ENCODE peak calls at places on chromosome 1, in seven cellular contexts. F, A, D, G, N, X and M are unnamed samples.

GRCh38 chr1:84174051-84174556 is 30.0 kb downstream of the PRKACB start:
- DNase-seq in A (no peak), G (peak; percentile 97), N (no peak), F (no peak), X (no peak), D (no peak), M (peak; percentile 26)

GRCh38 chr1:202221911-202222909 is 28.6 kb downstream of the LGR6 start:
- DNase-seq in G (no peak), D (peak; percentile 63), N (no peak), F (no peak), X (no peak), A (no peak), M (no peak)

GRCh38 chr1:79259390-79260336 is 253.1 kb upstream of the ADGRL4 start:
- DNase-seq in A (no peak), N (no peak), F (peak; percentile 17), G (no peak), X (no peak), D (no peak), M (peak; percentile 45)

GRCh38 chr1:57623791-57624538 is 200.1 kb upstream of the DAB1 start:
- DNase-seq in X (no peak), A (no peak), G (no peak), D (no peak), N (no peak), F (no peak), M (no peak)

GRCh38 chr1:170674239-170674638 is 10.3 kb downstream of the PRRX1 start:
- DNase-seq in F (no peak), N (no peak), A (no peak), G (no peak), D (no peak), X (no peak), M (peak; percentile 85)

GRCh38 chr1:239898067-239898730 is 193.5 kb upstream of the FMN2 start:
- DNase-seq in D (peak; percentile 84), A (peak; percentile 81), G (peak; percentile 78), F (peak; percentile 72), N (peak; percentile 81), X (peak; percentile 83), M (peak; percentile 65)

GRCh38 chr1:81702903-81703302 is 97.8 kb upstream of the ADGRL2 start:
- DNase-seq in D (no peak), X (no peak), A (no peak), G (no peak), F (no peak), N (no peak), M (peak; percentile 91)

GRCh38 chr1:113429461-113430153 is 39.3 kb downstream of the MAGI3 start:
- DNase-seq in N (no peak), F (no peak), X (no peak), D (no peak), G (no peak), A (no peak), M (no peak)

GRCh38 chr1:214514032-214514818 is 37.2 kb downstream of the PTPN14 start:
- DNase-seq in A (no peak), X (no peak), F (no peak), D (no peak), G (no peak), N (no peak), M (peak; percentile 46)

GRCh38 chr1:29998686-29999085 is 724.7 kb downstream of the MATN1 start:
- DNase-seq in N (no peak), F (no peak), A (no peak), X (no peak), G (no peak), D (no peak), M (no peak)

GRCh38 chr1:3471356-3472087 is 17.1 kb downstream of the ARHGEF16 start:
- DNase-seq in F (no peak), D (no peak), G (no peak), N (no peak), A (no peak), X (peak; percentile 93), M (peak; percentile 64)

GRCh38 chr1:39043513-39043912 is 17.4 kb downstream of the NDUFS5 start:
- DNase-seq in X (no peak), N (no peak), D (no peak), G (no peak), F (no peak), A (no peak), M (no peak)

DNA sequence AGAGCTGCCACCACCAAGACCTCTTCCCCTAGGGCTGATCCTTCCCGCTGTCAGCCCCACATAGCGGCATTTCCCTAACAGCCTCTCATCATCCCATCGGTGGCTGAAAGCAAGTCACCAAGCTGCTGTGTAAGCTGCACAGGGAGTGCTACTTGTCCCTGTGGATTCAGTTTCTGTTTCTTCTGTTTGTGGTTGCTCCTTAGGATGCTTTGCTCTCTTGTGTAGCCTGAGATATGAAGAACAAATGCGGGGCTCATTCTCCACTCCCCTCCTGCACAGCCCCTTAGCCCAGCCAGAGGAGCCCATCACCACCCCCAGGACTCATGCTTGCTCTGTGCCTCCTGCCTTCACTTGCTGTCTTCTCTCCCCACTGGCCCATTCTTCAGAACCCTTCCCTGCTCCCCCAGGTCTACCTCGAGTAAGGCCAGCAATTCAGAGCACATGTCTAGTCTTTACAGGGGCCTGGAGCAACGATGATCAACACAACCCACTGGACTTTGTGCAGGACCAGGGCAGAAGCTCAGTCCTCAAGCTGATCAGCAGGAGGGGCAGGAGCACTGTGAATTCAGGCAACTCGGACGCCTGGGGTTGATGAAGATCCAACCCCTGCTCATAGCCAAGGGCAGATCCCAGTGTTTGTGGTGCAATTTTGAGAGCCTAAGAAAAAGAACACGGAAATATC is 82.6 kb upstream of the GALNT2 start:
- DNase-seq in D (no peak), A (no peak), F (no peak), N (no peak), G (no peak), X (no peak), M (no peak)
- TF ChIP-seq CTCF in D (no peak), A (no peak), F (no peak), N (no peak), G (no peak), X (peak; percentile 10), M (no peak)

DNA sequence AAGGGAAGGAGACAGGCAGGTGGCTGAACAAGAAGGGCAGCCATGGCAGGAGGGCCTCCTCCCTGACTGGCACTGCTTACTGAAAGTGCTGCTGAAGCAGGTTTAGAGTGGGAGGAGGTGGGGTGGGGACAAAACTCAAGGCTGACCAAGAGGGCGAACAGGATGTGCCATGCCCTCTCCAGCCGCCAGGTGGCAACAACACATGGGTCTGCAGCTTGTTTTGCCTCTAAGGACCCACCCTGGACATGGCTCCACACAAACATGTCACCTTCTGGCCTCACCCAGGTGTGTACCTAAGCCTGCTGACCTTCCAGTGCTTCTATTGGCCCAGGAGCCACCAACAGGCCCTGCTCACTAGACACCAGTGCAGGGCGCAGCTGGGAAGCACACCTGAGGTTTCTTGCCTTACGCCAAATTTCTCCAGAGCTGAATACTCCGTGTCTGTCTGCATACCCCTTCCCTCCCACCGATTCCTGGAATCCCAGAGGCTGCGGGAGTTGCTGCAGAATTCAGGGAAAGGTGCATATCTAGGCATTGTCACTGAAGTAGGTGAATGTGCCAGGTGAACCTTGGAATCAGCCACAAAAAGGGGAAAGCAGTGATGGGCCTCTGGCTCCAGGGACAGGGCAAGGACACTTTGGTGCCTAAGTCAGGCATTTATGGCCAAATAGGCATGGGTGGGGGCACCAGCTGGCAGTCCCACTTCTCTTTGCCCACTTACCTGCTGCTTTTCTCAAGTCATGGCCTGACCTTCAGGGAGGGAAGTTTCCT is 5.3 kb downstream of the PSRC1 start:
- DNase-seq in G (no peak), A (peak; percentile 86), X (peak; percentile 90), F (peak; percentile 90), N (peak; percentile 93), D (peak; percentile 78), M (peak; percentile 68)
- TF ChIP-seq CTCF in G (peak; percentile 85), A (peak; percentile 95), X (peak; percentile 94), F (peak; percentile 85), N (peak; percentile 94), D (peak; percentile 90), M (peak; percentile 93)

DNA sequence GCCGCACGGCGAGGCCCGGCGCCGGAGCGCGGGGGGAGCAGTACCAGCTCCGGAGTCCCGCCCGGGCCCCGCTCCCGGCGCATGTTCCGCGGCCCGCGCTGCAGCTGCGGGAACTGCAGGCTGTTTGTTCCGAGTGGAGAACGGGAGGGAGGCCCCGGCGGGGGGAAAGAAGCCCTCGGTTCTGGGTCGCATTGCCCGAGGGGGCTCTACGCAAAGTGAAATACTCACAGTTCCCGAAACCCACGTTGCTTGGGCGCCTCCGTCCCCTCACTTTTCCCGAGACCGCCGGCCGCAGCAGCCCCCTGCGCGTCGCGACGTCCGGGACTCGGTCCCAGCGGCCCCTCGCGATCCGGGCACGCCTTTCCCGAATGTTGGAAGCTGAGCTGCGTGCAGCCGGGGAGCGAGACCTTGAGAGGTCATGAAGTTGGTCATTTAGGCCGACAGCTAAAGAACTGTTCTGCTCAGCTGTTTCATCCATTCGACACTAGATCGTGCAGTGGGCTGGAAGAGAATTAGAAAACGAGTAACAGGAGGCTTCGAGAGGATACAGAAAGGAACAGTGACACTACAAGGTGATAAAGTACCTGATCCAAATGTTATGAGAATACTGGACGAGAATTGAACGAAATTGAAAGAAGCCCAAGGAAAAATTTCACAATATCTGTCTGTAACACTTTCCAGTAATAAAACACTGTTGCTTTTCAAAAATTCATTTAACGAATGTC is 596 bp upstream of the LIN9 start:
- DNase-seq in A (no peak), N (no peak), X (no peak), F (no peak), D (no peak), G (no peak), M (peak; percentile 34)
- TF ChIP-seq CTCF in A (no peak), N (no peak), X (peak; percentile 19), F (no peak), D (no peak), G (no peak), M (no peak)

DNA sequence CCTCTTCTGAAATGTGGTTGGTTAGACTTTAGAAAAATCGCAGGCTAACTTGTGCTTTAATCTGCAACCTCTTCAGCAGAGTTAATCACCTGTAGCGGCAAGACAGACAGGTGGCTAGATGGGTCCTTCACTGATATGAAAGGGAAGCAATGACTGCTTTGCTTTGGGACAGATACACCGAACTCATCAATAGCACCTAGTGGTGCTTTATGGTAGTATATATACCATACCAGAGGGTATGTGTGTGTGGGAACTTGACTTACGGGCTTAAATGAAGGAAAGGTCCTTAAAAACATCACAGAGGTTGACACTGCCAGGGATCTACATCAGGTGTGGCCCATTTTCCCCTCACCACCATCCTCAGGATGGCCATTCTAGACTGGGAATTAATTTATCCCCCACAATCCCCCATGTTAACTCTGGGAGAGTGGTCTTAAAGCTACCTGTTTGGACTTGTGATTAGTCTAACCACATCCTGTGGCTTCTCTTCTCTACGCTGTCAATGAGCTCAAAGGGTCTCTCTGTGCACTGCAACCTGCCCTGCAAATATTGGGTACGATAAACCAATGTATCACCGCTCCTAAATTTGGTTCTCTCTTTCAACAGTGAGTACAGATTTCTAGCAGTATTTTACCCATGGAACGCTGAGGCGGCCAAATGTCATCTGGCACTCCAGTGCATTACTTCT is 162.7 kb downstream of the SIPA1L2 start:
- DNase-seq in D (no peak), N (no peak), F (no peak), A (no peak), G (no peak), X (no peak), M (no peak)
- TF ChIP-seq CTCF in D (no peak), N (no peak), F (no peak), A (no peak), G (peak; percentile 6), X (peak; percentile 44), M (no peak)

DNA sequence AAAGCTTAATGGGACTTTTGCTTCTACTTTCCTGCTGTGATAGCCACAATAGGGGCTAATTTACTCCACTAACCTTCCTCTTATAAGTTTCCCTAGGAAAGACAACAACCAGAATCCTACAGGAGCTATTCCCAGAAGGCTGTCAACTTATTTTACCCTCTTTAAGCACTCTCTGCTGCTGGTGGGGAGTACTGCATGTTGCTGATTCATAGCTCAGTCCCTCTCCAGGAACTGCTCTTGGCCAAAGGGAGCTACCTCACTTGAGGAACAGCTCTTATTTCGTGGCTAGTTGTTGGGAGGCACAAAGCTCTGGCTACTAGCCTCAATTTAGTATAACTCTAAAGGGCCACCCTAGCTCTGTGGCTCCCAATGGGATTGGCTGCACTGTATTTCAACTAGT is 37.2 kb downstream of the ADSS2 start:
- DNase-seq in F (no peak), D (no peak), N (no peak), G (no peak), A (no peak), X (no peak), M (peak; percentile 58)
- TF ChIP-seq CTCF in F (no peak), D (no peak), N (no peak), G (no peak), A (no peak), X (peak; percentile 49), M (peak; percentile 44)